ENCODE peak calls at places on chromosome 7, in seven cellular contexts. P is HCT116, X is HepG2, K is SK-N-SH, Y is H1, E is K562, B is GM12878. I is an unnamed sample.

GRCh38 chr7:143512488-143513340 is 35.0 kb downstream of the TAS2R41 start:
- DNase-seq in P (no peak), X (no peak), K (no peak), Y (no peak), E (no peak), B (no peak), I (no peak)

GRCh38 chr7:2936891-2937580 is 92.9 kb upstream of the GNA12 start:
- DNase-seq in P (no peak), X (no peak), K (no peak), Y (no peak), E (no peak), B (no peak), I (no peak)

GRCh38 chr7:17646181-17646956 is 293.9 kb downstream of the SNX13 start:
- DNase-seq in P (no peak), X (no peak), K (peak), Y (no peak), E (no peak), B (no peak), I (peak)

GRCh38 chr7:83427929-83428328 is 221.0 kb downstream of the SEMA3E start:
- DNase-seq in P (peak), X (no peak), K (no peak), Y (no peak), E (no peak), B (no peak), I (no peak)

GRCh38 chr7:85021090-85021704 is 165.7 kb downstream of the SEMA3D start:
- DNase-seq in P (no peak), X (no peak), K (no peak), Y (no peak), E (peak), B (no peak), I (no peak)

GRCh38 chr7:2032876-2033407 is 199.8 kb downstream of the MAD1L1 start:
- DNase-seq in P (no peak), X (no peak), K (peak), Y (no peak), E (no peak), B (no peak), I (no peak)

GRCh38 chr7:34158754-34159153 is 253.4 kb downstream of the BMPER start:
- DNase-seq in P (no peak), X (peak), K (peak), Y (peak), E (peak), B (no peak), I (no peak)

GRCh38 chr7:2106506-2106905 is 126.2 kb downstream of the MAD1L1 start:
- DNase-seq in P (no peak), X (no peak), K (no peak), Y (no peak), E (no peak), B (no peak), I (no peak)

GRCh38 chr7:137574836-137575235 is 231.3 kb upstream of the PTN start:
- DNase-seq in P (no peak), X (no peak), K (no peak), Y (no peak), E (no peak), B (no peak), I (no peak)

GRCh38 chr7:28230273-28230672 is 49.7 kb upstream of the JAZF1 start:
- DNase-seq in P (no peak), X (peak), K (no peak), Y (no peak), E (no peak), B (no peak), I (no peak)

GRCh38 chr7:71236488-71237179 is 104.7 kb downstream of the GALNT17 start:
- DNase-seq in P (no peak), X (no peak), K (no peak), Y (no peak), E (no peak), B (no peak), I (no peak)

GRCh38 chr7:149872419-149873073 is 1.2 kb upstream of the ATP6V0E2 start:
- DNase-seq in P (no peak), X (peak), K (peak), Y (peak), E (peak), B (no peak), I (peak)

GRCh38 chr7:46383605-46384004 is 462.5 kb upstream of the IGFBP3 start:
- DNase-seq in P (no peak), X (no peak), K (no peak), Y (no peak), E (no peak), B (no peak), I (no peak)

GRCh38 chr7:151271699-151272355 is 23.3 kb upstream of the SMARCD3 start:
- DNase-seq in P (no peak), X (peak), K (no peak), Y (no peak), E (no peak), B (no peak), I (no peak)

GRCh38 chr7:72430531-72430930 is 18.4 kb upstream of the CALN1 start:
- DNase-seq in P (no peak), X (no peak), K (no peak), Y (peak), E (no peak), B (no peak), I (no peak)

GRCh38 chr7:157097056-157097329 is 41.7 kb upstream of the UBE3C start:
- DNase-seq in P (no peak), X (no peak), K (no peak), Y (no peak), E (no peak), B (no peak), I (no peak)

GRCh38 chr7:95501261-95501816 is 15.6 kb downstream of the ASB4 start:
- DNase-seq in P (no peak), X (no peak), K (no peak), Y (no peak), E (no peak), B (peak), I (no peak)

GRCh38 chr7:129401228-129401967 is 32.8 kb upstream of the STRIP2 start:
- DNase-seq in P (no peak), X (peak), K (no peak), Y (no peak), E (peak), B (no peak), I (peak)

GRCh38 chr7:34672430-34672829 is 14.4 kb downstream of the NPSR1 start:
- DNase-seq in P (no peak), X (no peak), K (no peak), Y (no peak), E (no peak), B (no peak), I (no peak)

GRCh38 chr7:66362136-66362535 is 157.0 kb downstream of the TPST1 start:
- DNase-seq in P (no peak), X (no peak), K (no peak), Y (no peak), E (no peak), B (no peak), I (no peak)

GRCh38 chr7:3682028-3682712 is 381.1 kb downstream of the SDK1 start:
- DNase-seq in P (no peak), X (peak), K (no peak), Y (no peak), E (no peak), B (no peak), I (no peak)

GRCh38 chr7:118013252-118014010 is 140.2 kb upstream of the CTTNBP2 start:
- DNase-seq in P (no peak), X (no peak), K (no peak), Y (no peak), E (no peak), B (no peak), I (no peak)

GRCh38 chr7:42618649-42619315 is 293.1 kb downstream of the C7orf25 start:
- DNase-seq in P (no peak), X (no peak), K (no peak), Y (no peak), E (peak), B (no peak), I (no peak)

GRCh38 chr7:388023-388355 is 98.0 kb downstream of the FOXL3 start:
- DNase-seq in P (no peak), X (no peak), K (no peak), Y (peak), E (no peak), B (no peak), I (no peak)

GRCh38 chr7:135712182-135712782 is 15.7 kb downstream of the SLC13A4 start:
- DNase-seq in P (no peak), X (no peak), K (peak), Y (no peak), E (no peak), B (no peak), I (no peak)

GRCh38 chr7:2046581-2047271 is 186.0 kb downstream of the MAD1L1 start:
- DNase-seq in P (no peak), X (no peak), K (no peak), Y (no peak), E (no peak), B (no peak), I (no peak)

GRCh38 chr7:41481353-41481752 is 221.5 kb downstream of the INHBA start:
- DNase-seq in P (no peak), X (no peak), K (no peak), Y (no peak), E (no peak), B (no peak), I (no peak)

GRCh38 chr7:51234139-51234538 is 82.5 kb downstream of the COBL start:
- DNase-seq in P (no peak), X (no peak), K (no peak), Y (no peak), E (no peak), B (no peak), I (no peak)

GRCh38 chr7:47949703-47950102 is 1.4 kb upstream of the PKD1L1 start:
- DNase-seq in P (no peak), X (no peak), K (no peak), Y (no peak), E (no peak), B (no peak), I (no peak)

GRCh38 chr7:44145419-44145968 is 4.4 kb upstream of the MYL7 start:
- DNase-seq in P (no peak), X (no peak), K (peak), Y (peak), E (peak), B (no peak), I (no peak)

GRCh38 chr7:73988197-73988596 is 39.8 kb upstream of the ELN start:
- DNase-seq in P (no peak), X (no peak), K (no peak), Y (no peak), E (no peak), B (no peak), I (no peak)

GRCh38 chr7:112930787-112931186 is 140.6 kb upstream of the TMEM168 start:
- DNase-seq in P (no peak), X (peak), K (no peak), Y (no peak), E (no peak), B (no peak), I (peak)

GRCh38 chr7:28358423-28358868 is 53.9 kb upstream of the CREB5 start:
- DNase-seq in P (peak), X (no peak), K (no peak), Y (no peak), E (no peak), B (no peak), I (no peak)

GRCh38 chr7:150823484-150824126 is 23.0 kb downstream of the TMEM176A start:
- DNase-seq in P (no peak), X (no peak), K (no peak), Y (no peak), E (peak), B (no peak), I (no peak)

GRCh38 chr7:48414005-48414732 is 242.9 kb downstream of the ABCA13 start:
- DNase-seq in P (no peak), X (no peak), K (no peak), Y (no peak), E (no peak), B (no peak), I (no peak)

GRCh38 chr7:30912021-30912420 is 368 bp downstream of the AQP1 start:
- DNase-seq in P (no peak), X (no peak), K (no peak), Y (no peak), E (no peak), B (no peak), I (no peak)

GRCh38 chr7:30912986-30913671 is 1.5 kb downstream of the AQP1 start:
- DNase-seq in P (no peak), X (no peak), K (peak), Y (no peak), E (no peak), B (no peak), I (no peak)

GRCh38 chr7:30911133-30911532 is 520 bp upstream of the AQP1 start:
- DNase-seq in P (no peak), X (no peak), K (no peak), Y (no peak), E (no peak), B (no peak), I (no peak)

GRCh38 chr7:30911561-30911969 is at the start of gene AQP1:
- DNase-seq in P (no peak), X (no peak), K (peak), Y (no peak), E (peak), B (no peak), I (no peak)

GRCh38 chr7:30912454-30912985 is 867 bp downstream of the AQP1 start:
- DNase-seq in P (no peak), X (no peak), K (no peak), Y (no peak), E (no peak), B (no peak), I (no peak)
- TF ChIP-seq JUND in P (no peak), X (no peak), K (no peak), Y (no peak), E (no peak), B (no peak), I (no peak)

GRCh38 chr7:6284461-6285360 is 12.3 kb upstream of the CYTH3 start:
- DNase-seq in P (peak), X (peak), K (no peak), Y (no peak), E (no peak), B (no peak), I (no peak)
- TF ChIP-seq JUND in P (peak), X (no peak), K (no peak), Y (no peak), E (peak), B (no peak), I (no peak)

GRCh38 chr7:145643981-145644380 is 472.6 kb upstream of the CNTNAP2 start:
- DNase-seq in P (no peak), X (no peak), K (no peak), Y (no peak), E (no peak), B (no peak), I (no peak)

DNA sequence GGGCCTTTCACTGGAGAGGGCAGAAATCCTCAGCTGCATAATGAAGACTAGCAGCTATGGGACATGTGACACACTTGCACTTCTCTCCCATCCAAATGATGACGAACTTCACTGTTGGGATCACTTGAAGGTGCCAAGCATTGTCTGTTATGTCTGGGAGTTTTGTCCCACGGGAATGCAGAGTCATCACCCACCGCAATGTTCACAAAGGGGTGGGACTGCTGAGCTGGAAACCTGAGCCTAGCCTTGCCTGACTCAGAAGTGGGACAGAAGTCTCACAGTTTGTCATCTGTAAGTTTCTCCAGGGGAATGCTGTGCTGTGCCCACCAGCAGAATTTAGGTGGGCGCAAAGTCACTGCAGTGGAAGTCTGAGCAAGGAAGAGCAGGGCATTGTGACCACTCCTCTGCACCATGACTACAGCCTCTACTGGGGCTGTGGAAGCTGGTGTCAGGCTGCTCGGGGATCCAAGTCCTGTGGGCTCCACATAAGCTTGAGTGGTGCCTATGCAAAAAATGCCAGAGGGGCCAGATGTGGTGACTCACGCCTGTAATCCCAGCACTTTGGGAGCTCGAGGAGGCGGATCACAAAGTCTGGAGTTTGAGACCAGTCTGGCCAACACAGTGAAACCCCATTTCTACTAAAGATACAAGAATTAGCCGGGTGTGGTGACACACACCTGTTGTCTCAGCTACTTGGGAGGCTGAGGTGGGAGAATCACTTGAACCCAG is 472.0 kb upstream of the CNTNAP2 start:
- DNase-seq in P (no peak), X (no peak), K (no peak), Y (no peak), E (no peak), B (no peak), I (no peak)
- TF ChIP-seq JUND in P (no peak), X (no peak), K (no peak), Y (no peak), E (no peak), B (no peak), I (no peak)

GRCh38 chr7:30929686-30930085 is 18.0 kb downstream of the AQP1 start:
- DNase-seq in P (no peak), X (no peak), K (peak), Y (peak), E (no peak), B (no peak), I (no peak)
- TF ChIP-seq JUND in P (no peak), X (no peak), K (no peak), Y (no peak), E (no peak), B (no peak), I (no peak)

GRCh38 chr7:55158541-55158940 is 139.7 kb downstream of the EGFR start:
- DNase-seq in P (no peak), X (no peak), K (no peak), Y (no peak), E (no peak), B (no peak), I (no peak)

GRCh38 chr7:55158983-55159382 is 140.2 kb downstream of the EGFR start:
- DNase-seq in P (no peak), X (no peak), K (no peak), Y (no peak), E (no peak), B (no peak), I (no peak)

GRCh38 chr7:55156919-55157318 is 138.1 kb downstream of the EGFR start:
- DNase-seq in P (no peak), X (no peak), K (peak), Y (no peak), E (no peak), B (no peak), I (no peak)

GRCh38 chr7:55155351-55156117 is 136.7 kb downstream of the EGFR start:
- DNase-seq in P (no peak), X (no peak), K (no peak), Y (no peak), E (no peak), B (no peak), I (no peak)

GRCh38 chr7:55157347-55158105 is 138.7 kb downstream of the EGFR start:
- DNase-seq in P (no peak), X (no peak), K (no peak), Y (no peak), E (no peak), B (no peak), I (no peak)
- TF ChIP-seq JUND in P (no peak), X (no peak), K (no peak), Y (no peak), E (no peak), B (no peak), I (no peak)